ENCODE peak calls at places on chromosome 3, in ten cellular contexts. P is fibroblast of lung, Y is heart right ventricle, U is A549, T is colonic mucosa, Q is lower lobe of right lung, D is adrenal gland, A is left ventricle myocardium inferior, C is cardiac fibroblast, Z is foreskin fibroblast. R is an unnamed sample.

GRCh38 chr3:72405943-72406585 is 442.2 kb downstream of the SHQ1 start:
- DNase-seq in P (no peak), Y (no peak), U (no peak), T (no peak), Q (no peak), D (no peak), A (no peak), C (no peak), Z (no peak), R (no peak)

GRCh38 chr3:46163551-46163981 is 44.5 kb downstream of the CCR1 start:
- DNase-seq in P (no peak), Y (no peak), U (no peak), T (no peak), Q (no peak), D (no peak), A (no peak), C (peak), Z (no peak), R (no peak)

GRCh38 chr3:16467368-16467767 is 46.1 kb downstream of the RFTN1 start:
- DNase-seq in P (no peak), Y (no peak), U (no peak), T (no peak), Q (no peak), D (no peak), A (no peak), C (no peak), Z (no peak), R (no peak)

GRCh38 chr3:46209053-46209452 is 940 bp upstream of the CCR1 start:
- DNase-seq in P (no peak), Y (no peak), U (no peak), T (no peak), Q (no peak), D (no peak), A (no peak), C (no peak), Z (no peak), R (no peak)

GRCh38 chr3:73294532-73294931 is 233.1 kb downstream of the EBLN2 start:
- DNase-seq in P (no peak), Y (no peak), U (no peak), T (no peak), Q (no peak), D (no peak), A (no peak), C (no peak), Z (no peak), R (no peak)

GRCh38 chr3:9349321-9350117 is 13.3 kb upstream of the THUMPD3 start:
- DNase-seq in P (peak), Y (no peak), U (no peak), T (no peak), Q (no peak), D (no peak), A (no peak), C (peak), Z (peak), R (peak)

GRCh38 chr3:168100777-168101492 is 5.2 kb upstream of the GOLIM4 start:
- DNase-seq in P (peak), Y (no peak), U (no peak), T (no peak), Q (no peak), D (no peak), A (no peak), C (peak), Z (peak), R (no peak)

GRCh38 chr3:46629571-46630517 is 17.5 kb downstream of the FAM240A start:
- DNase-seq in P (peak), Y (peak), U (peak), T (peak), Q (peak), D (peak), A (peak), C (peak), Z (peak), R (peak)

GRCh38 chr3:181725033-181725775 is 13.5 kb downstream of the SOX2 start:
- DNase-seq in P (no peak), Y (no peak), U (no peak), T (no peak), Q (no peak), D (no peak), A (no peak), C (no peak), Z (no peak), R (no peak)

GRCh38 chr3:123025642-123026521 is 1.7 kb downstream of the SEMA5B start:
- DNase-seq in P (no peak), Y (peak), U (no peak), T (no peak), Q (peak), D (peak), A (peak), C (no peak), Z (no peak), R (no peak)

GRCh38 chr3:9553949-9554513 is 409 bp upstream of the LHFPL4 start:
- DNase-seq in P (no peak), Y (no peak), U (no peak), T (no peak), Q (no peak), D (no peak), A (no peak), C (no peak), Z (no peak), R (no peak)

GRCh38 chr3:120180731-120181412 is 86.6 kb upstream of the GSK3B start:
- DNase-seq in P (no peak), Y (no peak), U (no peak), T (no peak), Q (no peak), D (no peak), A (no peak), C (no peak), Z (no peak), R (no peak)

GRCh38 chr3:49104052-49104426 is 518 bp downstream of the QARS1 start:
- DNase-seq in P (no peak), Y (no peak), U (no peak), T (no peak), Q (no peak), D (no peak), A (no peak), C (no peak), Z (no peak), R (no peak)

GRCh38 chr3:187619461-187619860 is 50.7 kb downstream of the SST start:
- DNase-seq in P (no peak), Y (no peak), U (no peak), T (no peak), Q (no peak), D (no peak), A (no peak), C (no peak), Z (no peak), R (no peak)

GRCh38 chr3:101900736-101901135 is 51.4 kb downstream of the NFKBIZ start:
- DNase-seq in P (no peak), Y (no peak), U (no peak), T (no peak), Q (no peak), D (no peak), A (no peak), C (no peak), Z (no peak), R (no peak)

GRCh38 chr3:189108032-189108431 is 63.7 kb upstream of the TPRG1 start:
- DNase-seq in P (no peak), Y (no peak), U (no peak), T (no peak), Q (no peak), D (no peak), A (no peak), C (no peak), Z (peak), R (no peak)

GRCh38 chr3:128618398-128618726 is 32.3 kb downstream of the RPN1 start:
- DNase-seq in P (no peak), Y (no peak), U (no peak), T (no peak), Q (no peak), D (no peak), A (no peak), C (no peak), Z (no peak), R (no peak)

GRCh38 chr3:54888873-54889272 is 39.0 kb downstream of the LRTM1 start:
- DNase-seq in P (no peak), Y (no peak), U (no peak), T (no peak), Q (no peak), D (no peak), A (no peak), C (peak), Z (peak), R (peak)

GRCh38 chr3:54888162-54888561 is 39.7 kb downstream of the LRTM1 start:
- DNase-seq in P (no peak), Y (no peak), U (no peak), T (no peak), Q (no peak), D (no peak), A (no peak), C (no peak), Z (no peak), R (no peak)

GRCh38 chr3:54889731-54890130 is 38.1 kb downstream of the LRTM1 start:
- DNase-seq in P (no peak), Y (no peak), U (no peak), T (no peak), Q (no peak), D (no peak), A (no peak), C (no peak), Z (no peak), R (no peak)

GRCh38 chr3:54892168-54892567 is 35.7 kb downstream of the LRTM1 start:
- DNase-seq in P (no peak), Y (no peak), U (no peak), T (no peak), Q (no peak), D (no peak), A (no peak), C (no peak), Z (no peak), R (no peak)

DNA sequence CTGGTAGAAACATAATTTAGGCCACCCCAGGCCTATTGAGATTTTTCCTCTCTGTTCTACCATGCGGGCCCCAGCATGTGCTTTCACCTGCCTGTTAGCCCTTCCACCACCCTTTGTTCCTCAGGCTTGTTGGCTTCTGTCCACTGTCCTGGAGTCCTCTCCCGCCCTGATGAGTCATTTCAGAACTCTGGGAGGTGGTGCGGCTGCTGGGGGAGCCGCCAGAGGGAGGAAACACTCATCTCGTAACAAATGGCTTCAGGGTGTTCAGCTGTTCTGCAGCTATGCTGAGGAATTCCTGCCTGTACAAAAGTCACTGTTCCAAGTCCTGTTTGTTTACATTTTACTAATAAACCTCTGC is 36.3 kb downstream of the LRTM1 start:
- DNase-seq in P (peak), Y (peak), U (peak), T (peak), Q (peak), D (peak), A (peak), C (peak), Z (peak), R (peak)
- TF ChIP-seq CTCF in P (peak), Y (no peak), U (peak), T (peak), Q (peak), D (peak), A (peak), C (peak), Z (peak), R (peak)

DNA sequence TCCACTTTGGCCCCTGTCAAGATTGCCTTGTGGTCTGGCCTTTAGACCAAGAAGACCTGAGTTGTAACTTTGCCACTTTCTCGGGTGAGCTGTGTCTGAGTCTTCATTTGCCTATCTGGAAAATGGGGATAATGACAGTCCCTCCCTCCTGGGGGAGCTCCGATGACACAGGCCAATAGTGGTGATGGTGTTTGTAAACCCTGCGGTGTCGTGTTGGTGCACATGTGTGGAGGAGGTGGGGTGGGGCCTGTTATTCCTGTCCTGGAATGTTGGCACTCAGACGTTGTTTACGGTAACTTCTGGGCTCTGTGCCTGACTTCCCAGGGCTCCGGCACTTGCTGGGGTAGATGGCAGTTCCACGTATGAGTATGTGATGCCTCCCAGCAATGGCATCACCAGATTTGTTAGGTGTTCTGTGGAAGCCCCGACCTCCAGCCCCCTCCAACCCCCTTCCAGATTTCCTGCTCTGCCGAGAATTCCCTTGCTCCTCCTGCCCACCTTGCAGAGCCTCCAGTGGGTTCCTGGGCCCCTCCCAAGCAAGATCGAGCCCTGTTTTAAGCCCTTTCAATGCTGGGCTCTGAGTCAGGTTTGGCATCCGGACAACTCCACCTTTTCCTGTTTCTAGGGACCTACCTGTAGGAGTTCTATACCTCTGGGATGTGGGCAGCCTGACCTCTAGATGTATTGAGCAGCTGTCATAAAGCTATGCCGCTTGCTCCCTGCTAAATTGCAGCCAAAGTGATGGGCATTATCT is 31.4 kb downstream of the HRH1 start:
- DNase-seq in P (peak), Y (peak), U (peak), T (peak), Q (peak), D (peak), A (peak), C (peak), Z (peak), R (peak)
- H3K4me3 ChIP-seq in P (no peak), Y (no peak), U (no peak), T (no peak), Q (no peak), D (no peak), A (peak), C (no peak), Z (no peak), R (no peak)

GRCh38 chr3:197583371-197583770 is 27.6 kb upstream of the BDH1 start:
- DNase-seq in P (no peak), Y (no peak), U (no peak), T (no peak), Q (no peak), D (no peak), A (no peak), C (no peak), Z (no peak), R (no peak)
- TF ChIP-seq CTCF in P (no peak), Y (no peak), U (no peak), T (no peak), Q (no peak), D (no peak), A (no peak), C (no peak), Z (no peak), R (no peak)

GRCh38 chr3:62316525-62316924 is 56.8 kb downstream of the FEZF2 start:
- DNase-seq in P (no peak), Y (no peak), U (no peak), T (no peak), Q (no peak), D (no peak), A (no peak), C (no peak), Z (no peak), R (no peak)
- H3K4me3 ChIP-seq in P (no peak), Y (no peak), U (no peak), T (no peak), Q (no peak), D (no peak), A (no peak), C (no peak), Z (no peak), R (no peak)

GRCh38 chr3:50550079-50550736 is 17.3 kb downstream of the C3orf18 start:
- DNase-seq in P (no peak), Y (peak), U (peak), T (peak), Q (peak), D (peak), A (peak), C (peak), Z (no peak), R (peak)

GRCh38 chr3:50549226-50549625 is 18.3 kb downstream of the C3orf18 start:
- DNase-seq in P (no peak), Y (no peak), U (no peak), T (no peak), Q (no peak), D (no peak), A (no peak), C (no peak), Z (no peak), R (no peak)

GRCh38 chr3:50552058-50552435 is 15.5 kb downstream of the C3orf18 start:
- DNase-seq in P (no peak), Y (no peak), U (no peak), T (no peak), Q (no peak), D (no peak), A (no peak), C (no peak), Z (no peak), R (no peak)

GRCh38 chr3:50552598-50552997 is 14.9 kb downstream of the C3orf18 start:
- DNase-seq in P (no peak), Y (no peak), U (no peak), T (no peak), Q (no peak), D (no peak), A (no peak), C (no peak), Z (no peak), R (no peak)

DNA sequence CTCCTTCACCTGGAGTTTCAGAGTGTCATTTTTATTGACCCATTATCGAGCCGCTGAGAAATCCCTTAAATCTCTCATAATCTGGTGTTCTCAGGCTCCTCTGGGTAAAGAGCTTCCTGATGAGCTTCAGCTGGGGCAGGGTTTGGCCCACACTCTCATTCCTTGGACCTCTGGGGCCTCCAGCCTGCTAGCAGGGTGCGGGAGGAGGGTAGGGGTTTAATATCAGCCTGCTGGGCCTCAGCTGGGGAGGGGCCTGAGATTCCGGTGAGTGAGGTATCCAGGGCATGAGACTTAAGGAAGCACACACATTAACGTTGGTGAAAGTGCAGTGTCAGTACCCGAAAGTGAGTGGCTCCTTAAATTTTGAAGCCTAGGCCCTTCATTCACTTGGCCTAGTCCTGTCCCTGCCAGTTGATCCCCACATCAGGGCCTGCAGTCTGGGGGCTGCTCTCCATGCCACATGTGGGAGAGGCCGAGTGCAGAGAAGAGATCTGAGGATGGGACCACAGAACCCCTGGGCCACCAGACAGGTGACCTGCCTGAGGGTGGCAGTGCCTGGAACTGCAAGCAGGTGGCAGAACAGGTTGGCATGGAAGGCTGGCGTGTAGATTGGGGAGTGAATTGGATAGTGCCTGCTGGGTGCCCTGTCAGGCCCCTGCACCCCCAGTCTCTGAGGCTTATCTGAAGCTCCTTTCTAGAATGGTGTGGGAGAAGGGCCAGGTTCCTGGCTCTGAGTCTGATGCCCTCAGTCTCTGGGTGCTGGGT is 16.1 kb downstream of the C3orf18 start:
- DNase-seq in P (no peak), Y (no peak), U (no peak), T (no peak), Q (no peak), D (no peak), A (no peak), C (no peak), Z (no peak), R (no peak)
- TF ChIP-seq CTCF in P (no peak), Y (no peak), U (no peak), T (no peak), Q (no peak), D (no peak), A (no peak), C (no peak), Z (no peak), R (no peak)

R was measured in fibroblast of pulmonary artery.